ENCODE peak calls at places on chromosomes 5 and 9, in six cellular contexts. One of them, this sample, is unnamed.

GRCh38 chr5:150412319-150413175 is at the start of gene CD74:
- DNase-seq in tibial artery: peak; percentile 85
- DNase-seq in dorsolateral prefrontal cortex: peak; percentile 30
- DNase-seq in mesothelial cell of epicardium: peak; percentile 40
- DNase-seq in progenitor cell of endocrine pancreas: peak; percentile 50
- DNase-seq in Calu3: peak; percentile 94
- DNase-seq in this sample: peak; percentile 73

GRCh38 chr9:4050686-4051315 is 249.1 kb downstream of the GLIS3 start:
- DNase-seq in Calu3: no peak
- DNase-seq in dorsolateral prefrontal cortex: no peak
- DNase-seq in tibial artery: no peak
- DNase-seq in progenitor cell of endocrine pancreas: no peak
- DNase-seq in mesothelial cell of epicardium: no peak
- DNase-seq in this sample: no peak

GRCh38 chr9:113644321-113644720 is 180.8 kb downstream of the RGS3 start:
- DNase-seq in progenitor cell of endocrine pancreas: no peak
- DNase-seq in tibial artery: no peak
- DNase-seq in mesothelial cell of epicardium: no peak
- DNase-seq in Calu3: no peak
- DNase-seq in dorsolateral prefrontal cortex: no peak
- DNase-seq in this sample: no peak

GRCh38 chr5:149937610-149938009 is 7.0 kb downstream of the PDE6A start:
- DNase-seq in mesothelial cell of epicardium: no peak
- DNase-seq in tibial artery: no peak
- DNase-seq in dorsolateral prefrontal cortex: no peak
- DNase-seq in Calu3: no peak
- DNase-seq in progenitor cell of endocrine pancreas: no peak
- DNase-seq in this sample: no peak

GRCh38 chr5:44871401-44871800 is 62.7 kb downstream of the MRPS30 start:
- DNase-seq in progenitor cell of endocrine pancreas: no peak
- DNase-seq in Calu3: no peak
- DNase-seq in tibial artery: no peak
- DNase-seq in mesothelial cell of epicardium: no peak
- DNase-seq in dorsolateral prefrontal cortex: no peak
- DNase-seq in this sample: no peak

GRCh38 chr5:85814596-85814995 is 803.1 kb upstream of the COX7C start:
- DNase-seq in progenitor cell of endocrine pancreas: no peak
- DNase-seq in Calu3: no peak
- DNase-seq in mesothelial cell of epicardium: no peak
- DNase-seq in dorsolateral prefrontal cortex: no peak
- DNase-seq in tibial artery: no peak
- DNase-seq in this sample: peak; percentile 77

GRCh38 chr9:85401998-85402397 is 339.8 kb downstream of the AGTPBP1 start:
- DNase-seq in Calu3: no peak
- DNase-seq in tibial artery: no peak
- DNase-seq in dorsolateral prefrontal cortex: no peak
- DNase-seq in mesothelial cell of epicardium: no peak
- DNase-seq in progenitor cell of endocrine pancreas: no peak
- DNase-seq in this sample: no peak

GRCh38 chr9:89635816-89636215 is 31.0 kb downstream of the GADD45G start:
- DNase-seq in tibial artery: no peak
- DNase-seq in Calu3: no peak
- DNase-seq in dorsolateral prefrontal cortex: no peak
- DNase-seq in progenitor cell of endocrine pancreas: no peak
- DNase-seq in mesothelial cell of epicardium: no peak
- DNase-seq in this sample: no peak

GRCh38 chr9:89686621-89687020 is 81.8 kb downstream of the GADD45G start:
- DNase-seq in progenitor cell of endocrine pancreas: no peak
- DNase-seq in Calu3: no peak
- DNase-seq in dorsolateral prefrontal cortex: no peak
- DNase-seq in tibial artery: no peak
- DNase-seq in mesothelial cell of epicardium: no peak
- DNase-seq in this sample: no peak

GRCh38 chr9:133333566-133333965 is 2.4 kb downstream of the SURF6 start:
- DNase-seq in tibial artery: peak; percentile 35
- DNase-seq in progenitor cell of endocrine pancreas: no peak
- DNase-seq in dorsolateral prefrontal cortex: no peak
- DNase-seq in mesothelial cell of epicardium: no peak
- DNase-seq in Calu3: no peak
- DNase-seq in this sample: peak; percentile 26

DNA sequence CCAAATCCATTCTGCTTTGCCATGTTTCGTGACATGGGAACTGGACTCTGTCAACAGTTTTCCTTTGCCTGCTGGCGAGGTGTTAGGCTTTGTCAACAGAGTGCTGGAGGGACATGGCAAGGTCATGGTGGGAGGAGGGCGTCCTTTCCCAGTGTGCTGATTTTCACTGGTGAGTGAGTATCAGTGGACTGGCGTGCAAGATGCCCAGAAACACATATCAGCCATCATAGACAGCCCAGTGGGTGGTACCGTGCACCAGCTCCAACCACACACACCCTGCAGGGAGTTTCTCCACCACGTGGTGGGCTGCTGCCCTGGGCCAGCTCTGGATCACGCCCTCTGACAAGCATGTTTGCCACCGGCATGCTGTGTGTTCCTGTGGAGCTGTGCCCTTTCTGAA is 50.0 kb upstream of the ABL1 start:
- DNase-seq in dorsolateral prefrontal cortex: no peak
- DNase-seq in progenitor cell of endocrine pancreas: no peak
- DNase-seq in mesothelial cell of epicardium: no peak
- DNase-seq in Calu3: no peak
- DNase-seq in tibial artery: no peak
- DNase-seq in this sample: no peak
- TF ChIP-seq CTCF in dorsolateral prefrontal cortex: no peak
- TF ChIP-seq CTCF in progenitor cell of endocrine pancreas: no peak
- TF ChIP-seq CTCF in mesothelial cell of epicardium: no peak
- TF ChIP-seq CTCF in Calu3: no peak
- TF ChIP-seq CTCF in tibial artery: no peak
- TF ChIP-seq CTCF in this sample: no peak

GRCh38 chr9:126316085-126316655 is 10.5 kb upstream of the MVB12B start:
- DNase-seq in tibial artery: no peak
- DNase-seq in Calu3: no peak
- DNase-seq in progenitor cell of endocrine pancreas: no peak
- DNase-seq in dorsolateral prefrontal cortex: no peak
- DNase-seq in mesothelial cell of epicardium: no peak
- DNase-seq in this sample: no peak

GRCh38 chr9:126318858-126319257 is 7.8 kb upstream of the MVB12B start:
- DNase-seq in dorsolateral prefrontal cortex: no peak
- DNase-seq in tibial artery: no peak
- DNase-seq in progenitor cell of endocrine pancreas: no peak
- DNase-seq in mesothelial cell of epicardium: no peak
- DNase-seq in Calu3: no peak
- DNase-seq in this sample: no peak

GRCh38 chr9:126319651-126320050 is 7.0 kb upstream of the MVB12B start:
- DNase-seq in Calu3: no peak
- DNase-seq in mesothelial cell of epicardium: no peak
- DNase-seq in progenitor cell of endocrine pancreas: no peak
- DNase-seq in dorsolateral prefrontal cortex: no peak
- DNase-seq in tibial artery: no peak
- DNase-seq in this sample: no peak

GRCh38 chr9:126320158-126320922 is 6.3 kb upstream of the MVB12B start:
- DNase-seq in progenitor cell of endocrine pancreas: no peak
- DNase-seq in tibial artery: no peak
- DNase-seq in dorsolateral prefrontal cortex: no peak
- DNase-seq in mesothelial cell of epicardium: no peak
- DNase-seq in Calu3: no peak
- DNase-seq in this sample: no peak

DNA sequence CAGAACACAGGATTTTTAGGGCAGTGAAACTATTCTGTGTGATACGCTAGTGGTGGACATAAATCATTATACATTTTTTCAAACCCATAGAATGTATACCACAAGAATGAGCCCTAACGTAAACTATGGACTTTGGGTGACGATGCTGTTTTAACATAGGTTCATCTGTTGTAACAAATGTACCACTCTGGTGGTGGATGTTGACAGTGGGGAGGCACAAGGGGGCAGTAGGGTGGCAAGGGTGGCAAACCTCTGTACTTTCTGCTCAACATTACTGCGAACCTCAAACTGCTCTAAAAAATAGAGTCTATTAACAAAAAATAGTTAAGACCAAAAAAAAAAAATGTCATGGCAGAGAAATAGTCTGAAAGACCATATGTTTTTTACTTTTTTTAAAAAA is 9.1 kb upstream of the MVB12B start:
- DNase-seq in dorsolateral prefrontal cortex: no peak
- DNase-seq in mesothelial cell of epicardium: no peak
- DNase-seq in tibial artery: no peak
- DNase-seq in progenitor cell of endocrine pancreas: no peak
- DNase-seq in Calu3: peak; percentile 34
- DNase-seq in this sample: no peak
- TF ChIP-seq CTCF in dorsolateral prefrontal cortex: peak; percentile 45
- TF ChIP-seq CTCF in mesothelial cell of epicardium: no peak
- TF ChIP-seq CTCF in tibial artery: peak; percentile 29
- TF ChIP-seq CTCF in progenitor cell of endocrine pancreas: no peak
- TF ChIP-seq CTCF in Calu3: no peak
- TF ChIP-seq CTCF in this sample: no peak

GRCh38 chr5:135833521-135833920 is 942 bp upstream of the SLC25A48 start:
- DNase-seq in tibial artery: no peak
- DNase-seq in Calu3: no peak
- DNase-seq in progenitor cell of endocrine pancreas: no peak
- DNase-seq in mesothelial cell of epicardium: no peak
- DNase-seq in dorsolateral prefrontal cortex: no peak
- DNase-seq in this sample: no peak

GRCh38 chr5:135835766-135836165 is 1.3 kb downstream of the SLC25A48 start:
- DNase-seq in Calu3: no peak
- DNase-seq in dorsolateral prefrontal cortex: no peak
- DNase-seq in mesothelial cell of epicardium: no peak
- DNase-seq in progenitor cell of endocrine pancreas: no peak
- DNase-seq in tibial artery: no peak
- DNase-seq in this sample: no peak

GRCh38 chr5:135832941-135833340 is 1.5 kb upstream of the SLC25A48 start:
- DNase-seq in dorsolateral prefrontal cortex: no peak
- DNase-seq in tibial artery: no peak
- DNase-seq in Calu3: no peak
- DNase-seq in mesothelial cell of epicardium: no peak
- DNase-seq in progenitor cell of endocrine pancreas: no peak
- DNase-seq in this sample: no peak

GRCh38 chr5:135834639-135835529 is at the start of gene SLC25A48:
- DNase-seq in progenitor cell of endocrine pancreas: peak; percentile 76
- DNase-seq in mesothelial cell of epicardium: peak; percentile 47
- DNase-seq in Calu3: peak; percentile 78
- DNase-seq in tibial artery: no peak
- DNase-seq in dorsolateral prefrontal cortex: peak; percentile 58
- DNase-seq in this sample: peak; percentile 83

DNA sequence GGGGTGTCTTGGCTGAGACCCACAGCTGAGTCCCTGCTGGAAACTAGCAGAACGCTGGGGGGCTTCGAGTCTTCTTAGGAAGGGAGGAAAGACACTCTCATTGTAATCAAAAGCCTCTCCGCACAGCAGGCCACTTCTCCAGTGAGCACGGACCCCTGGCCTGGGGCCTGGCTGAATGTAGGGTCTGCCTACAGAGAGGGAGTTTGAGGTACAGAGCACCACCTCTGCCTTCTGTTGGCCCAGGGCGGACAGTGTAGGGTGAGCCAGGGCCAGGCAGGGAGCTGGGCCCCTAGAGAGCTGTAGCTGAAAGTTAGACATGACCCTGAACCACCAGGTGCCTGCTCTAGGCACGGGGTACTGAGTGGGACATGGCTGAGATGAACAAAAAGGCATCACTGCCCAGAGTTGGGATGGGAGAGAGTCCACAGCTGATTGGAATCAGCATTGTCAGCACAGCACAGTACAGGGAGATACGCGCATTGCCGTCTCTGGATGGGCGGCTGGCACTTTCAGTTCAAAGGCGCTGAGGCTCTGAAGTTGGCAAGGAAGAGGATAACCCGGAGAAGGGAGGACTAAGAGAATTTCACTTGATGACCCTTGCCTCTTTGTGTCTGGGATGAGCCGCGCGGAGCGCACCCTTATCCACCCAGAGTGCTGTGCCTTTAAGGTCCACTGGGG is 363 bp upstream of the SLC25A48 start:
- DNase-seq in mesothelial cell of epicardium: no peak
- DNase-seq in tibial artery: no peak
- DNase-seq in Calu3: no peak
- DNase-seq in progenitor cell of endocrine pancreas: no peak
- DNase-seq in dorsolateral prefrontal cortex: no peak
- DNase-seq in this sample: no peak
- TF ChIP-seq CTCF in mesothelial cell of epicardium: no peak
- TF ChIP-seq CTCF in tibial artery: no peak
- TF ChIP-seq CTCF in Calu3: no peak
- TF ChIP-seq CTCF in progenitor cell of endocrine pancreas: no peak
- TF ChIP-seq CTCF in dorsolateral prefrontal cortex: peak; percentile 74
- TF ChIP-seq CTCF in this sample: no peak

GRCh38 chr5:78127875-78128274 is 166.6 kb downstream of the AP3B1 start:
- DNase-seq in tibial artery: no peak
- DNase-seq in Calu3: peak; percentile 9
- DNase-seq in dorsolateral prefrontal cortex: no peak
- DNase-seq in progenitor cell of endocrine pancreas: no peak
- DNase-seq in mesothelial cell of epicardium: no peak
- DNase-seq in this sample: no peak
- TF ChIP-seq CTCF in tibial artery: no peak
- TF ChIP-seq CTCF in Calu3: peak; percentile 25
- TF ChIP-seq CTCF in dorsolateral prefrontal cortex: no peak
- TF ChIP-seq CTCF in progenitor cell of endocrine pancreas: peak; percentile 52
- TF ChIP-seq CTCF in mesothelial cell of epicardium: no peak
- TF ChIP-seq CTCF in this sample: peak; percentile 53

DNA sequence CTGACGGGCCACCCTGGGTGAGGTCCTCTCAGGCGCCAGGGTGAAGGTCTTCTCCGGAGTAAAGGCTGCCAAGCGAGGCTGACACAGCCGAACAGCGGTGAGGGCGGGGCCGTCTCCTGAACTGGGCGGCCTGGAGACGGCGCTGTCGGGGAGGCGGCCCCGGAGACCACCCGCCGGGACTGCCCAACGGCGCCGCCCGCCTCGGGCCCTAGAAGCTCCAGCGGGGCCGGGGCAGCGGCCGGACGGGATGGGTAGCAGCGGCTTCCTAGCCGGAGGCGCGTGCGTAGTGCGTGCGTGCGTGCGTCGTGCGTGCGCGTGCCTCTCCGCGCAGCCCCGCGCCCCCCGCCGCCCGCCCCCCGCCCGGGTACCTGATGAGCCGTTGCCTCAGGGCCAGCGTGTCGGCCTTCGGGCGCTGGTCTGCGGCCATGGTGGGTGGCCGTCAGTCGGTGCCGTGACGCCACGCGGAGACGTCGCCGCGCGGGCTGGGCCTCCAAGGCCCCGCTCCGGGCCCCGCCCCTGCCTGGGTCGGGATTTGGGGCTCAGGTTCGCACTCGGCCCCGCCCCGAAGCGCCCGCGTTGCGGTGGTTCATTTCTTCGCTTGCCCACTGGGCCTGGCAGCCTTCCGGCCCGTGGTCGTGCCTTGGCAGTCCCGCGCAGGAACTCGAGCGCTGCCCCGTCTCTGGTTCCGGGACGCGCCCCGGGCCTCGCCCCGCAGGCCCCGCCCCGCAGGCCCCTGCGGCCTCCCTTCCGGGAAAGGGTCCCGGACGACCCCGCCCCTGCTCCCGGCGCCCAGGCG is at the start of gene PHYKPL:
- DNase-seq in mesothelial cell of epicardium: peak; percentile 54
- DNase-seq in dorsolateral prefrontal cortex: peak; percentile 73
- DNase-seq in Calu3: peak; percentile 79
- DNase-seq in progenitor cell of endocrine pancreas: peak; percentile 60
- DNase-seq in tibial artery: peak; percentile 84
- DNase-seq in this sample: peak; percentile 81
- TF ChIP-seq CTCF in mesothelial cell of epicardium: no peak
- TF ChIP-seq CTCF in dorsolateral prefrontal cortex: peak; percentile 21
- TF ChIP-seq CTCF in Calu3: no peak
- TF ChIP-seq CTCF in progenitor cell of endocrine pancreas: no peak
- TF ChIP-seq CTCF in tibial artery: no peak
- TF ChIP-seq CTCF in this sample: no peak

This sample was measured in Caco-2.